ENCODE peak calls at places on chromosomes 7 and 10, in nine cellular contexts. D, J, Y, Z, P, S, W, F and B are unnamed samples.

GRCh38 chr7:105585850-105586500 is 4.7 kb upstream of the EFCAB10 start:
- DNase-seq in Y (no peak), Z (no peak), P (no peak), D (no peak), W (no peak), J (no peak), F (no peak), S (no peak), B (no peak)

GRCh38 chr10:101444058-101444457 is 90.1 kb downstream of the BTRC start:
- DNase-seq in Y (no peak), J (peak), Z (no peak), S (no peak), F (no peak), D (no peak), P (no peak), W (peak), B (no peak)

GRCh38 chr7:92652536-92652935 is 62.3 kb upstream of the FAM133B start:
- DNase-seq in P (no peak), Z (no peak), Y (no peak), W (no peak), F (no peak), D (no peak), S (no peak), J (no peak), B (no peak)

GRCh38 chr10:102782698-102783540 is 39.2 kb downstream of the WBP1L start:
- DNase-seq in Z (no peak), J (peak), D (peak), Y (no peak), F (peak), S (peak), P (no peak), W (no peak), B (peak)

GRCh38 chr7:93055543-93056107 is 62.2 kb downstream of the SAMD9 start:
- DNase-seq in D (no peak), W (peak), Z (peak), F (no peak), P (no peak), J (peak), Y (no peak), S (no peak), B (no peak)

GRCh38 chr10:60735244-60735643 is 43.0 kb upstream of the CDK1 start:
- DNase-seq in F (no peak), P (no peak), D (no peak), S (no peak), Z (no peak), Y (no peak), W (no peak), J (no peak), B (no peak)

GRCh38 chr10:30062090-30062489 is 2.7 kb upstream of the JCAD start:
- DNase-seq in Y (no peak), F (peak), J (peak), S (no peak), Z (no peak), D (no peak), W (no peak), P (no peak), B (peak)

GRCh38 chr10:20990604-20991003 is 93.5 kb upstream of the NEBL start:
- DNase-seq in S (no peak), J (peak), W (no peak), F (no peak), Y (no peak), D (no peak), P (no peak), Z (no peak), B (no peak)

GRCh38 chr10:115604627-115605026 is 511.5 kb downstream of the ATRNL1 start:
- DNase-seq in Y (no peak), F (peak), P (no peak), J (no peak), W (no peak), D (no peak), S (no peak), Z (no peak), B (no peak)

GRCh38 chr7:36192050-36192824 is 39.2 kb downstream of the EEPD1 start:
- DNase-seq in P (no peak), W (peak), S (no peak), Y (peak), Z (no peak), J (peak), F (peak), D (no peak), B (peak)

GRCh38 chr7:94939393-94939792 is 32.0 kb downstream of the PPP1R9A start:
- DNase-seq in Z (no peak), S (no peak), F (no peak), P (no peak), J (no peak), Y (no peak), D (no peak), W (no peak), B (no peak)

GRCh38 chr10:43304687-43305333 is 37.9 kb upstream of the RASGEF1A start:
- DNase-seq in Z (no peak), J (peak), S (peak), P (peak), F (no peak), Y (no peak), W (peak), D (peak), B (no peak)

GRCh38 chr7:117092801-117093200 is 139.5 kb downstream of the ST7 start:
- DNase-seq in P (no peak), J (peak), S (no peak), Y (no peak), F (peak), Z (no peak), D (no peak), W (no peak), B (peak)